ENCODE peak calls at places on chromosomes 11 and 22, in four cellular contexts. I is AG08395; Q is caudate nucleus; N is naive thymus-derived CD8-positive, alpha-beta T cell. J is an unnamed sample.

GRCh38 chr11:37450613-37451012 is 852.6 kb upstream of the RAG2 start:
- DNase-seq in I (no peak), Q (no peak), N (no peak), J (no peak)

GRCh38 chr11:85776951-85777602 is 33.9 kb downstream of the SYTL2 start:
- DNase-seq in I (no peak), Q (no peak), N (no peak), J (no peak)

GRCh38 chr11:61907282-61907681 is 10.1 kb downstream of the RAB3IL1 start:
- DNase-seq in I (no peak), Q (no peak), N (no peak), J (no peak)

GRCh38 chr22:30305519-30305905 is 16.2 kb upstream of the CASTOR1 start:
- DNase-seq in I (no peak), Q (no peak), N (peak), J (peak)

GRCh38 chr11:41845066-41845465 is 385.6 kb upstream of the LRRC4C start:
- DNase-seq in I (no peak), Q (no peak), N (no peak), J (no peak)

GRCh38 chr11:74950374-74950969 is 1.4 kb downstream of the SPCS2 start:
- DNase-seq in I (no peak), Q (no peak), N (no peak), J (no peak)

GRCh38 chr11:48164836-48165235 is 51.8 kb upstream of the OR4B1 start:
- DNase-seq in I (no peak), Q (no peak), N (no peak), J (no peak)

GRCh38 chr11:75066061-75066460 is 30.6 kb downstream of the OR2AT4 start:
- DNase-seq in I (no peak), Q (no peak), N (no peak), J (no peak)

GRCh38 chr11:68337399-68337835 is 25.0 kb downstream of the LRP5 start:
- DNase-seq in I (no peak), Q (no peak), N (no peak), J (no peak)

GRCh38 chr22:30733081-30733680 is 38.5 kb downstream of the OSBP2 start:
- DNase-seq in I (peak), Q (no peak), N (no peak), J (no peak)

GRCh38 chr11:112963368-112963955 is 2.2 kb downstream of the NCAM1 start:
- DNase-seq in I (no peak), Q (peak), N (no peak), J (no peak)

GRCh38 chr22:24451162-24451561 is 23.8 kb downstream of the ADORA2A start:
- DNase-seq in I (no peak), Q (no peak), N (no peak), J (no peak)

GRCh38 chr11:110318638-110319404 is 22.4 kb upstream of the RDX start:
- DNase-seq in I (no peak), Q (no peak), N (no peak), J (no peak)

GRCh38 chr22:43295660-43296059 is 47.5 kb downstream of the SCUBE1 start:
- DNase-seq in I (no peak), Q (no peak), N (no peak), J (no peak)

GRCh38 chr11:77968337-77968736 is 26.1 kb downstream of the INTS4 start:
- DNase-seq in I (no peak), Q (no peak), N (no peak), J (no peak)

GRCh38 chr11:27722945-27723344 is 22.7 kb upstream of the BDNF start:
- DNase-seq in I (peak), Q (no peak), N (no peak), J (no peak)

GRCh38 chr11:16607675-16608644 is 130.5 kb upstream of the C11orf58 start:
- DNase-seq in I (no peak), Q (peak), N (no peak), J (peak)

GRCh38 chr11:68471360-68472340 is 11.1 kb downstream of the PPP6R3 start:
- DNase-seq in I (no peak), Q (no peak), N (peak), J (peak)

GRCh38 chr22:33051960-33052839 is 6.0 kb downstream of the SYN3 start:
- DNase-seq in I (no peak), Q (no peak), N (no peak), J (no peak)

GRCh38 chr11:120710354-120711187 is 199.0 kb downstream of the GRIK4 start:
- DNase-seq in I (peak), Q (peak), N (no peak), J (peak)

GRCh38 chr11:79794057-79794456 is 353.2 kb upstream of the TENM4 start:
- DNase-seq in I (no peak), Q (no peak), N (no peak), J (no peak)

GRCh38 chr11:68090706-68091105 is 30.5 kb downstream of the CHKA start:
- DNase-seq in I (no peak), Q (peak), N (peak), J (no peak)

GRCh38 chr11:2402106-2402505 is 1.6 kb downstream of the TSSC4 start:
- DNase-seq in I (no peak), Q (no peak), N (no peak), J (peak)

GRCh38 chr22:45972868-45973212 is 4.1 kb downstream of the WNT7B start:
- DNase-seq in I (no peak), Q (no peak), N (no peak), J (no peak)

GRCh38 chr22:37193629-37194191 is 5.7 kb upstream of the C1QTNF6 start:
- DNase-seq in I (no peak), Q (no peak), N (peak), J (no peak)

GRCh38 chr11:77729063-77729462 is 91.5 kb downstream of the RSF1 start:
- DNase-seq in I (no peak), Q (no peak), N (no peak), J (no peak)

GRCh38 chr11:66316849-66317251 is at the start of gene CD248:
- DNase-seq in I (peak), Q (no peak), N (no peak), J (peak)

GRCh38 chr11:2584812-2585565 is 114.8 kb downstream of the KCNQ1OT1 start:
- DNase-seq in I (no peak), Q (no peak), N (no peak), J (peak)

GRCh38 chr11:33630936-33631748 is 69.5 kb downstream of the C11orf91 start:
- DNase-seq in I (no peak), Q (no peak), N (no peak), J (no peak)

GRCh38 chr22:24994070-24994763 is 41.7 kb downstream of the KIAA1671 start:
- DNase-seq in I (peak), Q (no peak), N (no peak), J (no peak)

GRCh38 chr22:33867118-33867863 is 53.0 kb downstream of the LARGE1 start:
- DNase-seq in I (peak), Q (no peak), N (no peak), J (no peak)

GRCh38 chr22:20965104-20965887 is 1.8 kb upstream of the AIFM3 start:
- DNase-seq in I (no peak), Q (no peak), N (no peak), J (peak)

GRCh38 chr22:37229805-37230672 is 14.0 kb downstream of the RAC2 start:
- DNase-seq in I (peak), Q (no peak), N (peak), J (peak)

J was measured in spleen.